ENCODE peak calls at places on chromosome 3, in four cellular contexts. Y, C, M and W are unnamed samples.

GRCh38 chr3:125028657-125029056 is 27.1 kb downstream of the HEG1 start:
- DNase-seq in Y (no peak), C (no peak), M (no peak), W (no peak)

GRCh38 chr3:118884748-118885206 is 149.9 kb downstream of the IGSF11 start:
- DNase-seq in Y (peak; percentile 58), C (no peak), M (peak; percentile 73), W (peak; percentile 62)

GRCh38 chr3:154862265-154862664 is 217.9 kb upstream of the MME start:
- DNase-seq in Y (no peak), C (no peak), M (no peak), W (no peak)

GRCh38 chr3:84836961-84837360 is 121.8 kb upstream of the CADM2 start:
- DNase-seq in Y (no peak), C (no peak), M (no peak), W (no peak)

GRCh38 chr3:179196098-179196497 is 47.9 kb downstream of the PIK3CA start:
- DNase-seq in Y (no peak), C (no peak), M (no peak), W (no peak)

GRCh38 chr3:27596334-27596841 is 112.2 kb upstream of the SLC4A7 start:
- DNase-seq in Y (no peak), C (no peak), M (no peak), W (no peak)

GRCh38 chr3:134366928-134367352 is 7.3 kb downstream of the AMOTL2 start:
- DNase-seq in Y (no peak), C (peak; percentile 85), M (no peak), W (no peak)

GRCh38 chr3:42500091-42500490 is 2.4 kb upstream of the VIPR1 start:
- DNase-seq in Y (no peak), C (peak; percentile 40), M (no peak), W (no peak)

GRCh38 chr3:133295199-133295901 is 104.5 kb upstream of the BFSP2 start:
- DNase-seq in Y (no peak), C (no peak), M (no peak), W (no peak)

GRCh38 chr3:100072328-100073048 is 41.8 kb downstream of the FILIP1L start:
- DNase-seq in Y (no peak), C (no peak), M (no peak), W (no peak)

GRCh38 chr3:107208100-107208499 is 169.1 kb upstream of the CCDC54 start:
- DNase-seq in Y (no peak), C (peak; percentile 69), M (no peak), W (peak; percentile 73)

GRCh38 chr3:171791695-171792082 is 18.6 kb downstream of the PLD1 start:
- DNase-seq in Y (no peak), C (no peak), M (no peak), W (no peak)

GRCh38 chr3:184738982-184739381 is 27.1 kb upstream of the MAGEF1 start:
- DNase-seq in Y (no peak), C (no peak), M (no peak), W (no peak)

GRCh38 chr3:141094851-141095545 is 43.9 kb downstream of the SPSB4 start:
- DNase-seq in Y (no peak), C (peak; percentile 90), M (peak; percentile 41), W (peak; percentile 32)

GRCh38 chr3:133042778-133043177 is 4.6 kb downstream of the TMEM108 start:
- DNase-seq in Y (no peak), C (no peak), M (no peak), W (no peak)

GRCh38 chr3:178520436-178520835 is 15.8 kb upstream of the KCNMB2 start:
- DNase-seq in Y (no peak), C (no peak), M (no peak), W (no peak)

GRCh38 chr3:134567605-134568004 is 81.7 kb downstream of the CEP63 start:
- DNase-seq in Y (no peak), C (no peak), M (no peak), W (no peak)

GRCh38 chr3:182909318-182910040 is 70.9 kb downstream of the DCUN1D1 start:
- DNase-seq in Y (peak; percentile 33), C (no peak), M (no peak), W (no peak)

GRCh38 chr3:73727117-73727802 is 102.5 kb upstream of the PDZRN3 start:
- DNase-seq in Y (no peak), C (peak; percentile 82), M (no peak), W (no peak)

GRCh38 chr3:182725372-182726251 is 67.7 kb upstream of the ATP11B start:
- DNase-seq in Y (no peak), C (no peak), M (peak; percentile 44), W (no peak)

GRCh38 chr3:127865941-127866340 is 43.6 kb upstream of the MGLL start:
- DNase-seq in Y (no peak), C (no peak), M (no peak), W (no peak)

GRCh38 chr3:163721596-163721995 is 1356.7 kb downstream of the SI start:
- DNase-seq in Y (no peak), C (no peak), M (no peak), W (no peak)

GRCh38 chr3:21170964-21171363 is 580.0 kb downstream of the ZNF385D start:
- DNase-seq in Y (peak; percentile 28), C (no peak), M (no peak), W (no peak)

GRCh38 chr3:55571216-55571813 is 84.2 kb upstream of the WNT5A start:
- DNase-seq in Y (no peak), C (no peak), M (no peak), W (no peak)

GRCh38 chr3:103089758-103090157 is 654.9 kb downstream of the ZPLD1 start:
- DNase-seq in Y (no peak), C (no peak), M (no peak), W (no peak)

GRCh38 chr3:42120866-42121265 is 29.7 kb downstream of the TRAK1 start:
- DNase-seq in Y (no peak), C (no peak), M (no peak), W (no peak)

GRCh38 chr3:96319176-96319575 is 495.2 kb upstream of the EPHA6 start:
- DNase-seq in Y (no peak), C (no peak), M (no peak), W (no peak)

GRCh38 chr3:100106531-100107155 is 7.7 kb downstream of the FILIP1L start:
- DNase-seq in Y (no peak), C (no peak), M (no peak), W (no peak)

GRCh38 chr3:76610150-76610549 is 429.7 kb upstream of the ROBO2 start:
- DNase-seq in Y (no peak), C (no peak), M (no peak), W (no peak)

GRCh38 chr3:55645406-55645805 is 158.3 kb upstream of the WNT5A start:
- DNase-seq in Y (no peak), C (no peak), M (no peak), W (no peak)

GRCh38 chr3:90007786-90008499 is 900.5 kb downstream of the EPHA3 start:
- DNase-seq in Y (no peak), C (no peak), M (no peak), W (no peak)

GRCh38 chr3:45666729-45667440 is 22.3 kb upstream of the SACM1L start:
- DNase-seq in Y (peak; percentile 29), C (no peak), M (no peak), W (no peak)

GRCh38 chr3:48119495-48120193 is 68.6 kb downstream of the CDC25A start:
- DNase-seq in Y (no peak), C (peak; percentile 82), M (peak; percentile 22), W (peak; percentile 59)

GRCh38 chr3:55897573-55898224 is 410.6 kb upstream of the WNT5A start:
- DNase-seq in Y (no peak), C (no peak), M (no peak), W (no peak)

GRCh38 chr3:127824151-127824825 is 2.0 kb upstream of the MGLL start:
- DNase-seq in Y (no peak), C (no peak), M (no peak), W (no peak)

GRCh38 chr3:127846576-127846975 is 24.3 kb upstream of the MGLL start:
- DNase-seq in Y (no peak), C (no peak), M (no peak), W (no peak)

GRCh38 chr3:149174901-149175300 is 45.5 kb downstream of the HPS3 start:
- DNase-seq in Y (no peak), C (no peak), M (no peak), W (no peak)

GRCh38 chr3:45626096-45626887 is 31.7 kb downstream of the LIMD1 start:
- DNase-seq in Y (no peak), C (no peak), M (no peak), W (no peak)

GRCh38 chr3:189849262-189849661 is 218.1 kb downstream of the TP63 start:
- DNase-seq in Y (no peak), C (no peak), M (no peak), W (no peak)

GRCh38 chr3:71063768-71064287 is 519.7 kb downstream of the FOXP1 start:
- DNase-seq in Y (peak; percentile 55), C (no peak), M (no peak), W (no peak)

GRCh38 chr3:61146010-61146569 is 105.2 kb downstream of the FHIT start:
- DNase-seq in Y (no peak), C (no peak), M (no peak), W (no peak)
- TF ChIP-seq EP300 in Y (no peak), C (no peak), M (no peak), W (no peak)

GRCh38 chr3:150582620-150583019 is 20.5 kb upstream of the SELENOT start:
- DNase-seq in Y (no peak), C (no peak), M (no peak), W (no peak)
- H3K36me3 ChIP-seq in Y (peaks cover 80% of the 10 kb centered on the region), C (peaks cover 26% of the 10 kb centered on the region), M (no peaks in the 10 kb centered on the region), W (peaks cover 74% of the 10 kb centered on the region)

DNA sequence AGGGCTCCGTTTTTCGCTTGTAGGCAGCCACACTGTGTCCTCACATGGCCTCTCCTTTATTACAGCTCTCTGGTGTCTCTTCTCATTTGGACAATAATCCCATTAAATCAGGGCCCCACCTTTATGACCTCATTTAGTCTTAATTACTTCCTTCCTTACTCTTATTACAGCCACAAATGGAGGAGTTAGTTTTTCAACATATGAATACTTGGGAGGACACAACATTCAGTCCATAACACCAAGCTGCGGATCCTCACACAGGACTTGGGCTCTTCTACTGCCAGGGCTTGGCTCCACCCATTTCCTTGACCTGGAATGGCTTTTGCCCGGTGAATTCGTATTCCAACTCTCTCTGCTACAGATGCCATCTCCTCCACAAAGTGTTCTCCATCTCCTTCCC is 74.3 kb upstream of the SLC7A14 start:
- DNase-seq in Y (no peak), C (no peak), M (no peak), W (no peak)
- TF ChIP-seq EP300 in Y (no peak), C (no peak), M (no peak), W (no peak)

DNA sequence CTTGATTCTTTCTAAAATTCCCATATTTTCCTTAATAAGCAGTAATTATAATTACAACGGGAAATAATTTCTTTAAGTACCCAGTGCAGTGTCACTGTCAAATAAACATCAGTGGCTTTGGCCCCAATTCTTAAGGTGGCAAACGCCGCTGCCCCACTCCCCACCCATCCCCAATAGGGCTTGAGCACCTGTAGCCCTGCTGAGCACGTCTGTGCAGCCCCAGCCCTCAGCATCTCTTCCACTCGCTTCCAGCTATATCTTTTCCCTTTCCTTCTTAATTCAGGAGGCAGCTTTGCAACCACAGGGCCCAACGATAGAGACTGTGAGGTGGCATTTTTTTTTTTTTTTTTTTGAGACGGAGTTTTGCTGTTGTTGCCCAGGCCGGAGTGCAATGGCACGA is 9.0 kb downstream of the PPM1M start:
- DNase-seq in Y (no peak), C (no peak), M (no peak), W (no peak)
- H3K36me3 ChIP-seq in Y (peaks cover 84% of the 10 kb centered on the region), C (peaks cover 48% of the 10 kb centered on the region), M (no peaks in the 10 kb centered on the region), W (peaks cover 100% of the 10 kb centered on the region)

GRCh38 chr3:173685471-173685870 is 287.9 kb downstream of the NLGN1 start:
- DNase-seq in Y (no peak), C (no peak), M (no peak), W (no peak)

GRCh38 chr3:173688216-173688842 is 290.8 kb downstream of the NLGN1 start:
- DNase-seq in Y (no peak), C (no peak), M (no peak), W (no peak)

GRCh38 chr3:173690542-173690941 is 293.0 kb downstream of the NLGN1 start:
- DNase-seq in Y (no peak), C (no peak), M (no peak), W (no peak)
- TF ChIP-seq EP300 in Y (no peak), C (no peak), M (no peak), W (no peak)